ENCODE peak calls at places on chromosomes 12 and 14, in eight cellular contexts. Q, J, M, D, G, L, X and P are unnamed samples.

GRCh38 chr12:5716221-5716620 is 228.8 kb downstream of the ANO2 start:
- DNase-seq in Q (no peak), J (no peak), M (no peak), D (no peak), G (no peak), L (no peak), X (no peak), P (no peak)

GRCh38 chr14:74967618-74968017 is 12.2 kb upstream of the PGF start:
- DNase-seq in Q (peak; percentile 39), J (no peak), M (no peak), D (no peak), G (no peak), L (no peak), X (no peak), P (no peak)

GRCh38 chr12:56941299-56942017 is 7.2 kb upstream of the SDR9C7 start:
- DNase-seq in Q (peak; percentile 47), J (no peak), M (peak; percentile 23), D (no peak), G (no peak), L (peak; percentile 53), X (no peak), P (no peak)

GRCh38 chr12:44837114-44837800 is 38.9 kb downstream of the NELL2 start:
- DNase-seq in Q (no peak), J (no peak), M (no peak), D (no peak), G (no peak), L (no peak), X (no peak), P (no peak)

GRCh38 chr12:130717752-130718151 is 1.7 kb upstream of the RIMBP2 start:
- DNase-seq in Q (no peak), J (no peak), M (no peak), D (no peak), G (no peak), L (no peak), X (no peak), P (no peak)

GRCh38 chr14:66315548-66315947 is 170.6 kb upstream of the CCDC196 start:
- DNase-seq in Q (peak; percentile 64), J (no peak), M (peak; percentile 46), D (no peak), G (no peak), L (no peak), X (no peak), P (no peak)

GRCh38 chr12:3119745-3120660 is 42.8 kb downstream of the TSPAN9 start:
- DNase-seq in Q (no peak), J (peak; percentile 94), M (no peak), D (peak; percentile 78), G (peak; percentile 81), L (no peak), X (peak; percentile 79), P (peak; percentile 54)

GRCh38 chr12:122333142-122334087 is 67.1 kb upstream of the VPS33A start:
- DNase-seq in Q (no peak), J (no peak), M (no peak), D (no peak), G (no peak), L (no peak), X (no peak), P (peak; percentile 65)

GRCh38 chr14:92848941-92849340 is 54.8 kb downstream of the GOLGA5 start:
- DNase-seq in Q (no peak), J (no peak), M (no peak), D (no peak), G (no peak), L (no peak), X (no peak), P (no peak)

GRCh38 chr14:51302319-51303030 is 62.4 kb downstream of the TMX1 start:
- DNase-seq in Q (no peak), J (no peak), M (no peak), D (no peak), G (no peak), L (no peak), X (no peak), P (no peak)

GRCh38 chr12:95942532-95943230 is at the start of gene CCDC38:
- DNase-seq in Q (peak; percentile 92), J (peak; percentile 79), M (peak; percentile 84), D (peak; percentile 72), G (peak; percentile 86), L (peak; percentile 99), X (peak; percentile 73), P (peak; percentile 91)

GRCh38 chr14:44612002-44612401 is 104.9 kb upstream of the FSCB start:
- DNase-seq in Q (no peak), J (no peak), M (no peak), D (no peak), G (no peak), L (no peak), X (no peak), P (no peak)

GRCh38 chr14:24693941-24694507 is 60.0 kb upstream of the GZMB start:
- DNase-seq in Q (no peak), J (no peak), M (no peak), D (no peak), G (no peak), L (no peak), X (no peak), P (no peak)

GRCh38 chr12:10110256-10110844 is 11.6 kb upstream of the CLEC1A start:
- DNase-seq in Q (no peak), J (no peak), M (no peak), D (no peak), G (no peak), L (no peak), X (no peak), P (no peak)
- H3K4me3 ChIP-seq in Q (no peak overlapping the region), J (no peak overlapping the region), M (no peak overlapping the region), D (no peak overlapping the region), G (no peak overlapping the region), L (no peak overlapping the region), X (no peak overlapping the region), P (no peak overlapping the region)

GRCh38 chr14:69107407-69108003 is 45.4 kb downstream of the DCAF5 start:
- DNase-seq in Q (peak; percentile 78), J (no peak), M (no peak), D (no peak), G (no peak), L (peak; percentile 55), X (no peak), P (no peak)
- TF ChIP-seq CTCF in Q (peak; percentile 89), J (peak; percentile 81), M (peak; percentile 91), D (peak; percentile 40), G (peak; percentile 71), L (peak; percentile 86), X (peak; percentile 73), P (peak; percentile 73)

DNA sequence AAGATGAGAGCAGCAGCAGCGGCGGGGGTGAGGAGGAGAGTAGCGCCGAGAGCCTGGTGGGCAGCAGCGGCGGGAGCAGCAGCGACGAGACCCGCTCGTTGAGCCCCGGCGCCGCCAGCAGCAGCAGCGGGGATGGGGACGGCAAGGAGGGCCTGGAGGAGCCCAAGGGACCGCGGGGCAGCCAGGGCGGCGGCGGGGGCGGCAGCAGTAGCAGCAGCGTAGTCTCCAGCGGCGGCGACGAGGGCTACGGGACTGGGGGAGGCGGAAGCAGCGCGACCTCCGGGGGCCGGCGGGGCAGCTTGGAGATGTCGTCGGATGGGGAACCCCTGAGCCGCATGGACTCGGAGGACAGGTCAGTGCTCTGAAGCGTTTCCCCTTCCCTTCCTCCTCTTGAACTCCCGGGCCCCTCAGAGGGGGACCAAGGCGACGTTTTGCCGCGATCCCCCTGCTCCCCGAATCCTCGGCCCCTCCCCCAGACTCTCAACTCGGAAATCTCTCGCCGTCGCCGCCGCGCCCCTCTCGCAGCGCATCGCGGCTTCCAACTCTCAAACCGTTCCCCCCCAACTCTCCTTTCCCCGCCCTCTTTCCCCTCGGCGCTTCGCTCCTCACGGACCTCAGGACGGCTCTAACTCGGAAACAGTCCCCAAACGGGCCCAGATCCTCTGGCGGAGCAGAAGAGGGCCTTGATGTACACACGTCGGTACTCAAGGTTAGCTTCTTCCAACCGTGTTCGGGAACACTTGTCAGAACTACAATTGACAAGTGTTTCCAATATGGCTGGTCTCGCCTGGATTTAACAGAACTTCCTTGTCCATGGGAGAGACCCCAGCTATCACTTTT is 947 bp downstream of the AEBP2 start:
- DNase-seq in Q (peak; percentile 87), J (peak; percentile 77), M (peak; percentile 80), D (peak; percentile 49), G (peak; percentile 59), L (peak; percentile 49), X (peak; percentile 45), P (peak; percentile 75)
- H3K27ac ChIP-seq in Q (peak overlapping the region; percentile 69), J (peak overlapping the region; percentile 99), M (peak overlapping the region; percentile 85), D (peak overlapping the region; percentile 93), G (peak overlapping the region; percentile 70), L (peak overlapping the region; percentile 96), X (peak overlapping the region; percentile 91), P (peak overlapping the region; percentile 87)

GRCh38 chr14:32933943-32934890 is 4.5 kb upstream of the NPAS3 start:
- DNase-seq in Q (peak; percentile 82), J (no peak), M (peak; percentile 66), D (peak; percentile 25), G (peak; percentile 36), L (no peak), X (no peak), P (peak; percentile 50)

GRCh38 chr14:32934891-32935633 is 3.6 kb upstream of the NPAS3 start:
- DNase-seq in Q (peak; percentile 66), J (no peak), M (peak; percentile 62), D (no peak), G (peak; percentile 19), L (no peak), X (no peak), P (no peak)

GRCh38 chr14:32932302-32932920 is 6.3 kb upstream of the NPAS3 start:
- DNase-seq in Q (no peak), J (no peak), M (peak; percentile 54), D (no peak), G (no peak), L (no peak), X (no peak), P (no peak)

GRCh38 chr14:32933623-32933942 is 5.1 kb upstream of the NPAS3 start:
- DNase-seq in Q (no peak), J (no peak), M (no peak), D (no peak), G (no peak), L (no peak), X (no peak), P (no peak)

GRCh38 chr14:32932921-32933622 is 5.6 kb upstream of the NPAS3 start:
- DNase-seq in Q (peak; percentile 90), J (peak; percentile 67), M (peak; percentile 87), D (peak; percentile 38), G (peak; percentile 30), L (no peak), X (peak; percentile 27), P (peak; percentile 24)
- H3K4me3 ChIP-seq in Q (peak overlapping the region; percentile 75), J (peak overlapping the region; percentile 48), M (peak overlapping the region; percentile 59), D (peak overlapping the region; percentile 53), G (peak overlapping the region; percentile 18), L (no peak overlapping the region), X (peak overlapping the region; percentile 70), P (peak overlapping the region; percentile 68)

GRCh38 chr12:17950898-17951297 is 139.1 kb downstream of the RERGL start:
- DNase-seq in Q (no peak), J (no peak), M (no peak), D (no peak), G (no peak), L (no peak), X (no peak), P (no peak)

GRCh38 chr12:17949558-17950141 is 140.3 kb downstream of the RERGL start:
- DNase-seq in Q (peak; percentile 50), J (no peak), M (no peak), D (no peak), G (no peak), L (no peak), X (no peak), P (no peak)

DNA sequence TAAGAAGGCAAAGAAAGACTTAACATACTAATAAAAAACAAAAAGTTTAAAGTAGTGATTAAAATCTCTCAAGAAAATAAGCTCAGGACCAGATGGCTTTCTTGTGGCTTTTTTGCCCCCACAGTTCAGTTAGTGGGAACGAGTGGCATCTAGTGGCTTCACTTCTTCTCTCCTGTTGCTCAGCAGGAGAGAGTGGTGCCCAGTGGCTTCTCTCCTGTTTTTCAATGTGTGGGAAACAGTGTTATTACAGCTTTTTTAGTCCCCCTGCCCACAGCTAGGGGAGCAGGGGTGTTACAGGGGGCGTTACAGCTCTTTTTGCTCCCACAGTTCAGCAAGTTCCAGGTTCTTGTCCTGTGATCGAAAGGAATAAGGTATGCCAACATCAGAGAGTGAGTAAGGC is 135.2 kb downstream of the RERGL start:
- DNase-seq in Q (peak; percentile 50), J (no peak), M (no peak), D (no peak), G (no peak), L (peak; percentile 2), X (no peak), P (no peak)
- TF ChIP-seq CTCF in Q (peak; percentile 40), J (no peak), M (no peak), D (no peak), G (no peak), L (no peak), X (no peak), P (no peak)